ENCODE peak calls at places on chromosomes 5 and 9, in five cellular contexts. L is Calu3, X is HuH-7, J is endothelial cell, E is smooth muscle cell of the brain vasculature. D is an unnamed sample.

GRCh38 chr5:120794121-120794520 is 330.0 kb downstream of the PRR16 start:
- DNase-seq in L (no peak), X (no peak), J (no peak), E (no peak), D (no peak)

GRCh38 chr5:76294573-76294972 is 108.5 kb upstream of the IQGAP2 start:
- DNase-seq in L (no peak), X (no peak), J (no peak), E (peak; percentile 4), D (no peak)

GRCh38 chr5:4294878-4295277 is 699.2 kb downstream of the IRX1 start:
- DNase-seq in L (no peak), X (no peak), J (no peak), E (no peak), D (no peak)

GRCh38 chr5:139079969-139080368 is 118.2 kb downstream of the SIL1 start:
- DNase-seq in L (no peak), X (no peak), J (no peak), E (no peak), D (no peak)

GRCh38 chr5:180541710-180542109 is 47.5 kb downstream of the CNOT6 start:
- DNase-seq in L (no peak), X (no peak), J (peak; percentile 12), E (no peak), D (no peak)

GRCh38 chr5:15694694-15695093 is 194.7 kb downstream of the FBXL7 start:
- DNase-seq in L (no peak), X (no peak), J (no peak), E (no peak), D (no peak)

GRCh38 chr9:113223963-113224362 is 2.6 kb downstream of the SLC31A1 start:
- DNase-seq in L (no peak), X (no peak), J (no peak), E (no peak), D (no peak)

GRCh38 chr5:160961030-160961429 is 109.0 kb upstream of the ATP10B start:
- DNase-seq in L (no peak), X (no peak), J (no peak), E (no peak), D (no peak)

GRCh38 chr5:72586788-72587530 is 79.7 kb upstream of the ZNF366 start:
- DNase-seq in L (no peak), X (no peak), J (no peak), E (no peak), D (no peak)

GRCh38 chr9:6877671-6878161 is 119.9 kb downstream of the KDM4C start:
- DNase-seq in L (no peak), X (no peak), J (no peak), E (no peak), D (no peak)